ENCODE peak calls at places on chromosome 22, in six cellular contexts. E, W, R, V, Z and I are unnamed samples.

GRCh38 chr22:43643362-43643761 is 168.7 kb downstream of the EFCAB6 start:
- DNase-seq in E (no peak), W (no peak), R (no peak), V (no peak), Z (peak), I (no peak)

GRCh38 chr22:37331811-37332536 is 49.7 kb downstream of the CYTH4 start:
- DNase-seq in E (no peak), W (no peak), R (no peak), V (no peak), Z (no peak), I (no peak)

GRCh38 chr22:46758867-46759290 is 3.6 kb upstream of the TBC1D22A start:
- DNase-seq in E (peak), W (peak), R (peak), V (peak), Z (peak), I (no peak)

GRCh38 chr22:19873138-19873959 is 18.7 kb upstream of the GNB1L start:
- DNase-seq in E (no peak), W (peak), R (no peak), V (peak), Z (peak), I (no peak)

GRCh38 chr22:48902983-48903650 is 924.6 kb downstream of the BRD1 start:
- DNase-seq in E (no peak), W (peak), R (no peak), V (peak), Z (peak), I (no peak)

GRCh38 chr22:49306632-49306975 is 521.1 kb downstream of the BRD1 start:
- DNase-seq in E (no peak), W (no peak), R (no peak), V (peak), Z (no peak), I (no peak)

GRCh38 chr22:17891427-17892167 is 117.3 kb upstream of the BID start:
- DNase-seq in E (peak), W (no peak), R (no peak), V (peak), Z (peak), I (no peak)

GRCh38 chr22:41197808-41198585 is 7.1 kb upstream of the L3MBTL2 start:
- DNase-seq in E (peak), W (peak), R (peak), V (peak), Z (no peak), I (no peak)

GRCh38 chr22:32348031-32348611 is 9.5 kb upstream of the RFPL3 start:
- DNase-seq in E (no peak), W (no peak), R (no peak), V (no peak), Z (no peak), I (no peak)

GRCh38 chr22:24427500-24428164 is at the start of gene ADORA2A:
- DNase-seq in E (no peak), W (peak), R (peak), V (no peak), Z (no peak), I (no peak)

GRCh38 chr22:40960137-40960536 is 9.0 kb downstream of the RBX1 start:
- DNase-seq in E (no peak), W (no peak), R (no peak), V (no peak), Z (no peak), I (no peak)

GRCh38 chr22:26304730-26305129 is 124.3 kb upstream of the ASPHD2 start:
- DNase-seq in E (no peak), W (no peak), R (no peak), V (no peak), Z (no peak), I (no peak)

GRCh38 chr22:41687901-41688364 is 734 bp downstream of the SNU13 start:
- DNase-seq in E (peak), W (peak), R (no peak), V (peak), Z (no peak), I (no peak)

GRCh38 chr22:46578824-46579561 is 41.2 kb upstream of the GRAMD4 start:
- DNase-seq in E (no peak), W (peak), R (no peak), V (peak), Z (no peak), I (no peak)

GRCh38 chr22:23692598-23693291 is 1.9 kb downstream of the RGL4 start:
- DNase-seq in E (peak), W (no peak), R (no peak), V (peak), Z (no peak), I (no peak)